ENCODE peak calls at places on chromosomes 6 and 20, in seven cellular contexts. C, P, K, E, O, T and L are unnamed samples.

GRCh38 chr6:104623052-104623690 is 236.5 kb downstream of the HACE1 start:
- DNase-seq in C (no peak), K (no peak), T (no peak), P (no peak), E (no peak), O (no peak), L (no peak)

GRCh38 chr20:17215167-17215566 is 11.7 kb upstream of the PCSK2 start:
- DNase-seq in P (no peak), T (no peak), K (no peak), C (no peak), O (no peak), E (no peak), L (no peak)

GRCh38 chr6:119096683-119097310 is 18.3 kb upstream of the FAM184A start:
- DNase-seq in T (no peak), K (no peak), P (no peak), E (no peak), O (no peak), C (no peak), L (no peak)

GRCh38 chr20:22160254-22160653 is 424.1 kb downstream of the FOXA2 start:
- DNase-seq in E (no peak), K (peak), C (no peak), P (no peak), T (no peak), O (no peak), L (no peak)

GRCh38 chr6:165662041-165662491 is 975 bp downstream of the PDE10A start:
- DNase-seq in P (no peak), O (no peak), C (no peak), E (no peak), K (peak), T (no peak), L (no peak)

GRCh38 chr6:133749427-133749826 is 139.5 kb upstream of the TCF21 start:
- DNase-seq in C (no peak), T (no peak), K (no peak), P (no peak), E (no peak), O (no peak), L (no peak)

GRCh38 chr6:158086706-158087518 is 81.2 kb downstream of the SERAC1 start:
- DNase-seq in O (no peak), K (peak), T (peak), P (no peak), C (no peak), E (no peak), L (no peak)

GRCh38 chr6:112049051-112049799 is 4.7 kb upstream of the CCN6 start:
- DNase-seq in K (no peak), E (no peak), T (no peak), O (no peak), C (peak), P (no peak), L (no peak)

GRCh38 chr20:44924526-44924925 is 14.7 kb downstream of the PABPC1L start:
- DNase-seq in K (peak), T (no peak), E (no peak), C (no peak), O (no peak), P (no peak), L (no peak)

GRCh38 chr20:14838663-14839650 is 501.5 kb upstream of the FLRT3 start:
- DNase-seq in P (no peak), K (peak), T (no peak), O (peak), C (no peak), E (no peak), L (no peak)

GRCh38 chr20:5900908-5901307 is 49.4 kb downstream of the TRMT6 start:
- DNase-seq in P (no peak), E (no peak), K (no peak), O (no peak), C (no peak), T (no peak), L (no peak)

GRCh38 chr6:110357696-110358535 is at the start of gene METTL24:
- DNase-seq in O (no peak), K (peak), E (peak), T (peak), C (no peak), P (no peak), L (peak)

GRCh38 chr20:4749326-4749725 is 27.6 kb downstream of the PRND start:
- DNase-seq in T (no peak), P (no peak), K (no peak), O (no peak), C (no peak), E (no peak), L (no peak)

GRCh38 chr20:41649489-41649888 is 31.3 kb upstream of the CHD6 start:
- DNase-seq in P (no peak), C (no peak), O (no peak), K (no peak), T (no peak), E (no peak), L (no peak)

GRCh38 chr6:163926642-163927041 is 512.1 kb downstream of the QKI start:
- DNase-seq in K (no peak), C (no peak), O (no peak), P (no peak), E (no peak), T (no peak), L (no peak)

GRCh38 chr20:21512634-21513180 is 1.2 kb downstream of the NKX2-2 start:
- DNase-seq in O (no peak), E (no peak), K (peak), P (no peak), T (no peak), C (no peak), L (no peak)

GRCh38 chr6:99575544-99576227 is 7.2 kb upstream of the CCNC start:
- DNase-seq in E (no peak), O (no peak), C (no peak), P (peak), K (no peak), T (no peak), L (no peak)

GRCh38 chr6:35128496-35128895 is 12.6 kb downstream of the TCP11 start:
- DNase-seq in O (no peak), E (no peak), T (no peak), C (no peak), P (no peak), K (no peak), L (no peak)

GRCh38 chr6:145904391-145904790 is 59.8 kb downstream of the SHPRH start:
- DNase-seq in O (peak), T (no peak), C (no peak), K (no peak), E (peak), P (no peak), L (no peak)
- TF ChIP-seq TAF1 in O (no peak), T (no peak), C (no peak), K (no peak), E (no peak), P (no peak), L (no peak)

GRCh38 chr6:108766886-108767285 is 81.3 kb upstream of the ARMC2 start:
- DNase-seq in O (no peak), K (no peak), P (no peak), C (no peak), E (no peak), T (peak), L (no peak)
- TF ChIP-seq TAF1 in O (no peak), K (no peak), P (no peak), C (no peak), E (no peak), T (no peak), L (no peak)

DNA sequence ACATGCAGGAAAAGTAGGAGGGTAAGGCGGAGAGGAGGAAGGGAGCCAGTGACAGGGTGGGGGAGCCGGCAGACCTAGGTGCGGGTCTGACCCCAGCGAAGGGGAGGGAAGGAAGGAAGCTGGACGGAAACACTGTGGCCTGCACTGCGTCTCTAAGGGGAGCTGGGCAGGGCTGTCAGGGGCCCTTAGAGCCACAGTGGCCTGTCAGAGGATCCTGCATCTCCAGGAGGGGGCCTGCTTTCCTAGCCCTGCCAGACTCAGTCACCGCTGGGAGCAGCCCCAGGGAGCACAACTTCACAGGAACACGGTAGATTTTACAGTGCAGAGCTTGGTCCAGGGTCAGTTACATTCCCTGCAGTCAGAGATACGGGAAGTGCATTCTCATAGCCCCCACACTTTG is 118.2 kb downstream of the PACRG start:
- DNase-seq in C (no peak), K (no peak), T (no peak), P (no peak), O (no peak), E (no peak), L (no peak)
- TF ChIP-seq TAF1 in C (no peak), K (no peak), T (no peak), P (no peak), O (no peak), E (no peak), L (no peak)

DNA sequence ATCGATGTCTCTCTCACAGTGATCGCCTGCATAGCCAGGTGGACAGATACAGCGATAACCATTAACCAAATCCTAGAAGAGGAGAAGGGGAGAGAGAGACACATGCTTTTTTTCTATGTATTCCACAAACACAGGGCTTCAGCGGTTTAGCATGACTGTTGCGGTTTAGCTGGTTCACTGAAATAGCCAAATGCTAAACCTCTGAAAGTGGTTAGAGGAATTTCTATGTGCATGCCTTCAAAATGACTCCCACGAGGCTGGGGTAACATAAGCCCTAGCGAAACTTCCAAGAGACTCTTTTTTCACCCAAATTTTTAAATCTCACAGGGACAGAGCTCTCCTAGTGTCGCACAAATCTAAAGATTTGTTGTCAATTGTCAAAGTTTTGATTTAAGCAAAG is 25.1 kb downstream of the JAG1 start:
- DNase-seq in T (no peak), P (no peak), K (no peak), C (no peak), E (no peak), O (peak), L (no peak)
- TF ChIP-seq TAF1 in T (no peak), P (no peak), K (no peak), C (no peak), E (no peak), O (no peak), L (no peak)

GRCh38 chr6:53813096-53813495 is 18.3 kb downstream of the LRRC1 start:
- DNase-seq in T (no peak), K (no peak), E (no peak), C (no peak), P (no peak), O (no peak), L (no peak)

GRCh38 chr6:53809691-53810090 is 14.9 kb downstream of the LRRC1 start:
- DNase-seq in O (no peak), K (no peak), P (no peak), T (no peak), E (no peak), C (no peak), L (no peak)

GRCh38 chr6:53808302-53808881 is 13.6 kb downstream of the LRRC1 start:
- DNase-seq in K (no peak), C (no peak), T (no peak), E (no peak), O (no peak), P (no peak), L (no peak)

GRCh38 chr6:53811746-53812145 is 16.9 kb downstream of the LRRC1 start:
- DNase-seq in K (no peak), T (no peak), E (no peak), C (no peak), O (no peak), P (no peak), L (no peak)

DNA sequence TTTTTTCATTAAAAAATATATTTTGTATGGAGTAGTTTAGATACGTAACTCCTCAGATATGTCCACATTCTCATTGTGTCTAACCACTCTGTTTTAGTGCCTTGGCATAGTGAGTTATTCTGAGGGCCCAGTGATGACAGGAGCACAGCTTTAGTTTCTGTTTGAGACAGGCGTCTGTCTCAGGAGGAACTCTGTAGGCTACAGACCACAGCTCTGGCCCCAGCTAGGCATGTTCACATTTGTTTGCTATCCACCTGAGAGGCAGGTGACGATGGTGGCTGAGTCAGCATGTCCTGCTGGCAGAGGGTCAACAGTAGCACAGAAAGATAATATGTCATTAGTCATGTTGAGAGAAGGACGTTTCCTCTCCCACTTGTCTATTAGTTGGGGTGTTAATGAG is 16.3 kb downstream of the LRRC1 start:
- DNase-seq in O (peak), T (no peak), E (no peak), K (no peak), P (no peak), C (peak), L (no peak)
- TF ChIP-seq TAF1 in O (no peak), T (no peak), E (no peak), K (no peak), P (no peak), C (no peak), L (no peak)

DNA sequence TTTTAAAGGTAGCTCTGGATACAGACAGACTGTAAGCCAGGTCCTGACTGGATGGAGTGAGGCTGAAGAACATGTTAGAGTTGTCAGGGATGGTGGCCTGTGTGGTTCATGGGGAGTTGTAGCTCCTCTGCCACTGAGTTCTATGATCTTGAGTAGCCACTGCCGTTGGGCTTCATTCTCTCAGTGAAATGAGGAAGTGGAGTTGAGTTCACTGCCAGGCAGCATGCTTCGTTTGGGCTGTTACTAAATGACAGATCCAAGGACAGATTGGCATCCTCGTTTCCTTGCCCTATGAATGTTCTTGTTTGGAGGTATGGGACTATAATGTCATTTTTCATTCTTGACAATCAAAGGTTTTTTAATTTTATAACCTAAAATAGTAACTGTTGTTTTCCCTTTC is 37.2 kb downstream of the SCAND1 start:
- DNase-seq in T (no peak), C (no peak), P (no peak), E (no peak), O (no peak), K (no peak), L (no peak)
- TF ChIP-seq TAF1 in T (no peak), C (no peak), P (no peak), E (no peak), O (no peak), K (no peak), L (no peak)

GRCh38 chr6:82114748-82115147 is 132.8 kb downstream of the IBTK start:
- DNase-seq in K (no peak), O (no peak), E (no peak), P (no peak), C (peak), T (no peak), L (no peak)

GRCh38 chr6:82113231-82113630 is 134.3 kb downstream of the IBTK start:
- DNase-seq in T (no peak), P (no peak), O (no peak), C (no peak), E (no peak), K (no peak), L (no peak)

GRCh38 chr6:82123632-82124031 is 123.9 kb downstream of the IBTK start:
- DNase-seq in O (no peak), E (no peak), T (no peak), C (no peak), P (no peak), K (no peak), L (no peak)

DNA sequence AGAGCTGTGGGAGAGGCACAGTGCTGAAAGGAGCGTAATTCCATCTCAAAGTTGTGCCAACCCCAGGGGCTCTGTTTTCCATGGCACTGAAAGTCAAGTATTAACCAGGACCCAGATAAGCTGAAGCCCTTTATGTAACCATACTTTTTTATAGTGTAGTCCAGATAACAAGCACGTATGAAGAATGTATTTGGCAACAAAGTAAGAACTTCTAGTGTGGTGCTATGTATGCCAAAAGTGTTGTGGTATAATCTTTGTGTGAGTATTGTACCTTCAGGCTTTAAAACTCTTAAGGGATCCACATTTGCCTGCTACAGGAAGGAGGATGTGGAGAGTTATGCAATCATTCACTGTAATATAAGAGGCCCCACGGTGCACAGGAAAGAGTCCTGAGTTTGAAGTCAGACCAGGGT is 129.4 kb downstream of the IBTK start:
- DNase-seq in C (no peak), T (no peak), K (no peak), P (no peak), E (no peak), O (no peak), L (no peak)
- TF ChIP-seq TAF1 in C (no peak), T (no peak), K (no peak), P (no peak), E (no peak), O (no peak), L (no peak)

GRCh38 chr6:51855310-51856082 is 231.9 kb downstream of the PKHD1 start:
- DNase-seq in K (peak), P (peak), T (no peak), C (peak), E (peak), O (peak), L (peak)
- TF ChIP-seq TAF1 in K (no peak), P (no peak), T (no peak), C (no peak), E (no peak), O (no peak), L (no peak)

GRCh38 chr6:44478591-44479254 is 91.2 kb downstream of the CDC5L start:
- DNase-seq in C (no peak), P (no peak), K (no peak), E (no peak), O (no peak), T (no peak), L (no peak)

GRCh38 chr6:44478158-44478557 is 90.7 kb downstream of the CDC5L start:
- DNase-seq in E (no peak), T (no peak), O (no peak), K (no peak), C (no peak), P (no peak), L (no peak)

GRCh38 chr6:44481056-44481455 is 93.5 kb downstream of the CDC5L start:
- DNase-seq in T (no peak), C (no peak), P (no peak), K (no peak), E (no peak), O (no peak), L (no peak)

GRCh38 chr6:44480097-44480539 is 92.6 kb downstream of the CDC5L start:
- DNase-seq in E (no peak), K (no peak), P (no peak), C (no peak), O (no peak), T (no peak), L (no peak)

DNA sequence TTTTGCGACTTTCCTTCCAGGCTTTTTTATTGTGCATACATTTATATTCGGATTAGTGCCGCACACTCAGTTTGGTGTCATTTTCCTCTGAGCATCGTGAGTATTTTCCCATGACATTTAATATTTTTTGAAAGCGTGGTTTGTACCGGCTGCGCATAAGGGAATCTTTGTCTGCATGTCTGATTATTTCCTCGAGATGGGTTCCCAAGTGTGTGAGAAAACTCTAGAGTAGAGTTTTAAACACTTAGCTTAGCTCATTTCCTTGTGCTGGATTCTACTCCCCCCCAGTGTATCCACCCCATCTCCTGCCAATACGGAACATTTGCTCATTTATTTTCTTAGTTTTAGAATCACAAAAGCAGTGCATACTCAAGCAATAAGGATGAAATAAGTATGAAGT is 94.3 kb downstream of the CDC5L start:
- DNase-seq in C (no peak), E (no peak), K (no peak), O (no peak), P (no peak), T (no peak), L (no peak)
- TF ChIP-seq TAF1 in C (no peak), E (no peak), K (no peak), O (no peak), P (no peak), T (no peak), L (no peak)